ENCODE peak calls at places on chromosomes 2 and 18, in eight cellular contexts. One of them, this sample, is unnamed.

GRCh38 chr2:228681426-228681825 is 499.9 kb upstream of the SPHKAP start:
- DNase-seq in IMR-90: peak; percentile 49
- DNase-seq in fibroblast of lung: peak; percentile 49
- DNase-seq in heart left ventricle: no peak
- DNase-seq in left lung: no peak
- DNase-seq in heart right ventricle: no peak
- DNase-seq in thyroid gland: no peak
- DNase-seq in ovary: peak; percentile 39
- DNase-seq in this sample: peak; percentile 41

GRCh38 chr2:189210250-189211075 is 30.9 kb upstream of the COL5A2 start:
- DNase-seq in thyroid gland: no peak
- DNase-seq in fibroblast of lung: peak; percentile 97
- DNase-seq in IMR-90: peak; percentile 98
- DNase-seq in heart right ventricle: no peak
- DNase-seq in ovary: peak; percentile 81
- DNase-seq in left lung: no peak
- DNase-seq in heart left ventricle: peak; percentile 52
- DNase-seq in this sample: peak; percentile 81

GRCh38 chr2:28411956-28412609 is 19.4 kb downstream of the FOSL2 start:
- DNase-seq in thyroid gland: no peak
- DNase-seq in left lung: no peak
- DNase-seq in fibroblast of lung: no peak
- DNase-seq in IMR-90: no peak
- DNase-seq in ovary: peak; percentile 47
- DNase-seq in heart right ventricle: no peak
- DNase-seq in heart left ventricle: no peak
- DNase-seq in this sample: no peak

GRCh38 chr2:228377533-228377932 is 196.0 kb upstream of the SPHKAP start:
- DNase-seq in ovary: no peak
- DNase-seq in IMR-90: no peak
- DNase-seq in fibroblast of lung: no peak
- DNase-seq in thyroid gland: no peak
- DNase-seq in left lung: no peak
- DNase-seq in heart right ventricle: no peak
- DNase-seq in heart left ventricle: no peak
- DNase-seq in this sample: no peak

GRCh38 chr2:65177754-65178442 is 48.0 kb upstream of the RAB1A start:
- DNase-seq in heart right ventricle: no peak
- DNase-seq in fibroblast of lung: peak; percentile 48
- DNase-seq in IMR-90: no peak
- DNase-seq in ovary: no peak
- DNase-seq in thyroid gland: no peak
- DNase-seq in left lung: peak; percentile 62
- DNase-seq in heart left ventricle: no peak
- DNase-seq in this sample: no peak

GRCh38 chr2:9737053-9737875 is 106.0 kb upstream of the TAF1B start:
- DNase-seq in IMR-90: peak; percentile 50
- DNase-seq in ovary: no peak
- DNase-seq in left lung: no peak
- DNase-seq in thyroid gland: no peak
- DNase-seq in heart right ventricle: no peak
- DNase-seq in fibroblast of lung: no peak
- DNase-seq in heart left ventricle: no peak
- DNase-seq in this sample: no peak

GRCh38 chr2:84084856-84085255 is 374.2 kb downstream of the SUCLG1 start:
- DNase-seq in fibroblast of lung: no peak
- DNase-seq in IMR-90: no peak
- DNase-seq in ovary: no peak
- DNase-seq in left lung: no peak
- DNase-seq in thyroid gland: no peak
- DNase-seq in heart left ventricle: no peak
- DNase-seq in heart right ventricle: no peak
- DNase-seq in this sample: no peak

GRCh38 chr2:192827735-192828134 is 633.0 kb upstream of the TMEFF2 start:
- DNase-seq in heart right ventricle: no peak
- DNase-seq in heart left ventricle: no peak
- DNase-seq in thyroid gland: no peak
- DNase-seq in IMR-90: no peak
- DNase-seq in left lung: peak; percentile 65
- DNase-seq in fibroblast of lung: no peak
- DNase-seq in ovary: no peak
- DNase-seq in this sample: no peak

GRCh38 chr2:238101891-238102841 is 2.0 kb downstream of the ESPNL start:
- DNase-seq in heart left ventricle: no peak
- DNase-seq in ovary: no peak
- DNase-seq in left lung: peak; percentile 78
- DNase-seq in thyroid gland: peak; percentile 56
- DNase-seq in heart right ventricle: no peak
- DNase-seq in IMR-90: no peak
- DNase-seq in fibroblast of lung: no peak
- DNase-seq in this sample: no peak

GRCh38 chr2:121828281-121828731 is 72.9 kb downstream of the TSN start:
- DNase-seq in heart left ventricle: no peak
- DNase-seq in left lung: no peak
- DNase-seq in IMR-90: no peak
- DNase-seq in ovary: no peak
- DNase-seq in thyroid gland: no peak
- DNase-seq in fibroblast of lung: peak; percentile 56
- DNase-seq in heart right ventricle: no peak
- DNase-seq in this sample: no peak

GRCh38 chr2:53826587-53827397 is 33.0 kb downstream of the GPR75 start:
- DNase-seq in thyroid gland: no peak
- DNase-seq in fibroblast of lung: no peak
- DNase-seq in left lung: no peak
- DNase-seq in heart right ventricle: no peak
- DNase-seq in heart left ventricle: no peak
- DNase-seq in IMR-90: peak; percentile 29
- DNase-seq in ovary: no peak
- DNase-seq in this sample: no peak

GRCh38 chr18:13623871-13624270 is 102.5 kb downstream of the FAM210A start:
- DNase-seq in thyroid gland: no peak
- DNase-seq in heart right ventricle: no peak
- DNase-seq in left lung: no peak
- DNase-seq in fibroblast of lung: no peak
- DNase-seq in ovary: no peak
- DNase-seq in IMR-90: no peak
- DNase-seq in heart left ventricle: no peak
- DNase-seq in this sample: no peak

GRCh38 chr2:182366625-182367024 is 60.2 kb downstream of the PDE1A start:
- DNase-seq in fibroblast of lung: peak; percentile 41
- DNase-seq in heart left ventricle: no peak
- DNase-seq in IMR-90: peak; percentile 75
- DNase-seq in thyroid gland: no peak
- DNase-seq in ovary: peak; percentile 28
- DNase-seq in heart right ventricle: no peak
- DNase-seq in left lung: no peak
- DNase-seq in this sample: peak; percentile 41

GRCh38 chr2:34664266-34664665 is 1065.2 kb upstream of the FAM98A start:
- DNase-seq in fibroblast of lung: no peak
- DNase-seq in heart right ventricle: no peak
- DNase-seq in ovary: no peak
- DNase-seq in IMR-90: no peak
- DNase-seq in thyroid gland: no peak
- DNase-seq in heart left ventricle: no peak
- DNase-seq in left lung: no peak
- DNase-seq in this sample: no peak

GRCh38 chr2:218873359-218874194 is 7.1 kb upstream of the WNT10A start:
- DNase-seq in fibroblast of lung: no peak
- DNase-seq in heart right ventricle: no peak
- DNase-seq in thyroid gland: peak; percentile 13
- DNase-seq in heart left ventricle: no peak
- DNase-seq in IMR-90: no peak
- DNase-seq in ovary: no peak
- DNase-seq in left lung: no peak
- DNase-seq in this sample: no peak

GRCh38 chr2:160220545-160221009 is 20.5 kb upstream of the ITGB6 start:
- DNase-seq in thyroid gland: no peak
- DNase-seq in ovary: no peak
- DNase-seq in left lung: no peak
- DNase-seq in heart left ventricle: no peak
- DNase-seq in heart right ventricle: no peak
- DNase-seq in IMR-90: no peak
- DNase-seq in fibroblast of lung: no peak
- DNase-seq in this sample: no peak

GRCh38 chr2:197876524-197876923 is 72.1 kb downstream of the PLCL1 start:
- DNase-seq in fibroblast of lung: no peak
- DNase-seq in left lung: no peak
- DNase-seq in IMR-90: no peak
- DNase-seq in heart right ventricle: no peak
- DNase-seq in thyroid gland: no peak
- DNase-seq in ovary: no peak
- DNase-seq in heart left ventricle: no peak
- DNase-seq in this sample: no peak

GRCh38 chr2:178514664-178515063 is 34.4 kb downstream of the PLEKHA3 start:
- DNase-seq in left lung: no peak
- DNase-seq in thyroid gland: no peak
- DNase-seq in heart left ventricle: no peak
- DNase-seq in ovary: no peak
- DNase-seq in fibroblast of lung: peak; percentile 85
- DNase-seq in heart right ventricle: no peak
- DNase-seq in IMR-90: peak; percentile 80
- DNase-seq in this sample: no peak

GRCh38 chr2:23091900-23092299 is 293.1 kb upstream of the KLHL29 start:
- DNase-seq in ovary: no peak
- DNase-seq in IMR-90: no peak
- DNase-seq in heart right ventricle: no peak
- DNase-seq in left lung: no peak
- DNase-seq in thyroid gland: no peak
- DNase-seq in heart left ventricle: no peak
- DNase-seq in fibroblast of lung: no peak
- DNase-seq in this sample: no peak

GRCh38 chr2:229164545-229165249 is 106.4 kb downstream of the PID1 start:
- DNase-seq in ovary: no peak
- DNase-seq in thyroid gland: no peak
- DNase-seq in fibroblast of lung: peak; percentile 34
- DNase-seq in heart right ventricle: no peak
- DNase-seq in left lung: no peak
- DNase-seq in IMR-90: peak; percentile 10
- DNase-seq in heart left ventricle: no peak
- DNase-seq in this sample: no peak

GRCh38 chr18:66872277-66872676 is 268.4 kb upstream of the CDH19 start:
- DNase-seq in IMR-90: no peak
- DNase-seq in heart left ventricle: no peak
- DNase-seq in heart right ventricle: no peak
- DNase-seq in ovary: no peak
- DNase-seq in thyroid gland: no peak
- DNase-seq in left lung: no peak
- DNase-seq in fibroblast of lung: peak; percentile 19
- DNase-seq in this sample: no peak

GRCh38 chr2:1557467-1557820 is 144.2 kb downstream of the TPO start:
- DNase-seq in heart left ventricle: no peak
- DNase-seq in heart right ventricle: no peak
- DNase-seq in fibroblast of lung: no peak
- DNase-seq in thyroid gland: no peak
- DNase-seq in left lung: no peak
- DNase-seq in ovary: no peak
- DNase-seq in IMR-90: no peak
- DNase-seq in this sample: no peak

GRCh38 chr18:7946724-7947377 is 379.7 kb downstream of the PTPRM start:
- DNase-seq in IMR-90: peak; percentile 89
- DNase-seq in ovary: peak; percentile 55
- DNase-seq in heart right ventricle: no peak
- DNase-seq in heart left ventricle: no peak
- DNase-seq in thyroid gland: peak; percentile 31
- DNase-seq in fibroblast of lung: peak; percentile 79
- DNase-seq in left lung: peak; percentile 37
- DNase-seq in this sample: no peak

GRCh38 chr2:64063454-64063853 is 44.2 kb upstream of the VPS54 start:
- DNase-seq in heart right ventricle: no peak
- DNase-seq in ovary: no peak
- DNase-seq in IMR-90: no peak
- DNase-seq in left lung: no peak
- DNase-seq in thyroid gland: no peak
- DNase-seq in heart left ventricle: no peak
- DNase-seq in fibroblast of lung: no peak
- DNase-seq in this sample: no peak
- H3K27ac ChIP-seq in heart right ventricle: peak overlapping the region; percentile 80
- H3K27ac ChIP-seq in ovary: no peak overlapping the region
- H3K27ac ChIP-seq in IMR-90: no peak overlapping the region
- H3K27ac ChIP-seq in left lung: peak overlapping the region; percentile 77
- H3K27ac ChIP-seq in thyroid gland: no peak overlapping the region
- H3K27ac ChIP-seq in heart left ventricle: peak overlapping the region; percentile 46
- H3K27ac ChIP-seq in fibroblast of lung: peak overlapping the region; percentile 93
- H3K27ac ChIP-seq in this sample: no peak overlapping the region

DNA sequence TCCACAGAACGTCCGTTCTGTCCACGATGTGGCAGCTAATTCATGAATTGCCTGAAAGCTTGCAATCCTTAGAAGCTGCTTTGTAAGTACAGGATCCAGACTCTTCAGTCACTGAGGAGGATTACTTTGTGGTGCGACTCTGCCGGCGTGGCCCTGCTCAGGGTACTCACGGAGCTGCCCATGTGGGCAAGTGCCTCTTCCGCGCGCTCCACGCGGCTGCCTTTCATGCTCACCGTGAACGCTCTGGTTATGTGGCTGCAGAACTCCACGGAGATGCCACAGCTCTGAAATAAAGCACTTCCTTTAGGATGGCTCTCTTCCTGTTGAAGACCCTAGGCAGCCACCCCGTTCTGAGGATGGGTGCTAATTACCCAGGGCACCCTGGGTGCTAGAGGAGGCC is 31.0 kb downstream of the RMC1 start:
- DNase-seq in heart left ventricle: no peak
- DNase-seq in fibroblast of lung: no peak
- DNase-seq in heart right ventricle: no peak
- DNase-seq in thyroid gland: no peak
- DNase-seq in ovary: no peak
- DNase-seq in IMR-90: no peak
- DNase-seq in left lung: no peak
- DNase-seq in this sample: no peak
- H3K36me3 ChIP-seq in heart left ventricle: peaks cover 100% of the 10 kb centered on the region
- H3K36me3 ChIP-seq in fibroblast of lung: peaks cover 29% of the 10 kb centered on the region
- H3K36me3 ChIP-seq in heart right ventricle: peaks cover 100% of the 10 kb centered on the region
- H3K36me3 ChIP-seq in thyroid gland: peaks cover 91% of the 10 kb centered on the region
- H3K36me3 ChIP-seq in ovary: no peaks in the 10 kb centered on the region
- H3K36me3 ChIP-seq in IMR-90: peaks cover 75% of the 10 kb centered on the region
- H3K36me3 ChIP-seq in left lung: peaks cover 100% of the 10 kb centered on the region
- H3K36me3 ChIP-seq in this sample: no peaks in the 10 kb centered on the region

GRCh38 chr2:154568413-154568812 is 130.1 kb upstream of the KCNJ3 start:
- DNase-seq in heart right ventricle: no peak
- DNase-seq in thyroid gland: no peak
- DNase-seq in left lung: no peak
- DNase-seq in ovary: no peak
- DNase-seq in fibroblast of lung: no peak
- DNase-seq in heart left ventricle: no peak
- DNase-seq in IMR-90: no peak
- DNase-seq in this sample: no peak

GRCh38 chr2:154570501-154570900 is 128.0 kb upstream of the KCNJ3 start:
- DNase-seq in IMR-90: no peak
- DNase-seq in heart left ventricle: no peak
- DNase-seq in ovary: no peak
- DNase-seq in fibroblast of lung: no peak
- DNase-seq in heart right ventricle: no peak
- DNase-seq in thyroid gland: no peak
- DNase-seq in left lung: no peak
- DNase-seq in this sample: no peak

GRCh38 chr2:154565433-154565832 is 133.1 kb upstream of the KCNJ3 start:
- DNase-seq in thyroid gland: no peak
- DNase-seq in heart left ventricle: no peak
- DNase-seq in heart right ventricle: no peak
- DNase-seq in ovary: no peak
- DNase-seq in IMR-90: no peak
- DNase-seq in fibroblast of lung: no peak
- DNase-seq in left lung: no peak
- DNase-seq in this sample: no peak
- H3K9me3 ChIP-seq in thyroid gland: no peaks in the 10 kb centered on the region
- H3K9me3 ChIP-seq in heart left ventricle: peaks cover 36% of the 10 kb centered on the region
- H3K9me3 ChIP-seq in heart right ventricle: no peaks in the 10 kb centered on the region
- H3K9me3 ChIP-seq in ovary: no peaks in the 10 kb centered on the region
- H3K9me3 ChIP-seq in IMR-90: peaks cover under 1% of the 10 kb centered on the region
- H3K9me3 ChIP-seq in fibroblast of lung: no peaks in the 10 kb centered on the region
- H3K9me3 ChIP-seq in left lung: peaks cover 16% of the 10 kb centered on the region
- H3K9me3 ChIP-seq in this sample: no peaks in the 10 kb centered on the region

GRCh38 chr18:63971320-63972071 is 1.6 kb downstream of the SERPINB8 start:
- DNase-seq in fibroblast of lung: peak; percentile 32
- DNase-seq in thyroid gland: no peak
- DNase-seq in ovary: no peak
- DNase-seq in heart right ventricle: no peak
- DNase-seq in IMR-90: no peak
- DNase-seq in left lung: no peak
- DNase-seq in heart left ventricle: no peak
- DNase-seq in this sample: no peak
- H3K27ac ChIP-seq in fibroblast of lung: peak overlapping the region; percentile 96
- H3K27ac ChIP-seq in thyroid gland: peak overlapping the region; percentile 97
- H3K27ac ChIP-seq in ovary: no peak overlapping the region
- H3K27ac ChIP-seq in heart right ventricle: peak overlapping the region; percentile 94
- H3K27ac ChIP-seq in IMR-90: peak overlapping the region; percentile 86
- H3K27ac ChIP-seq in left lung: peak overlapping the region; percentile 94
- H3K27ac ChIP-seq in heart left ventricle: peak overlapping the region; percentile 96
- H3K27ac ChIP-seq in this sample: peak overlapping the region; percentile 84

This sample was measured in uterus.